ENCODE peak calls at places on chromosomes 13 and 19, in ten cellular contexts. One of them, this sample, is unnamed.

GRCh38 chr13:40207110-40207478 is 459.3 kb downstream of the FOXO1 start:
- DNase-seq in substantia nigra: no peak
- DNase-seq in HTR-8/SVneo: no peak
- DNase-seq in NCI-H774: no peak
- DNase-seq in HEK293T: no peak
- DNase-seq in germinal center: peak
- DNase-seq in HS-5: no peak
- DNase-seq in T-helper 22 cell: no peak
- DNase-seq in OCI-M1: no peak
- DNase-seq in CD4-positive, alpha-beta memory T cell: no peak
- DNase-seq in this sample: no peak

GRCh38 chr19:16025108-16026101 is 50.9 kb upstream of the TPM4 start:
- DNase-seq in substantia nigra: no peak
- DNase-seq in HTR-8/SVneo: peak
- DNase-seq in NCI-H774: no peak
- DNase-seq in HEK293T: peak
- DNase-seq in germinal center: no peak
- DNase-seq in HS-5: peak
- DNase-seq in T-helper 22 cell: no peak
- DNase-seq in OCI-M1: peak
- DNase-seq in CD4-positive, alpha-beta memory T cell: no peak
- DNase-seq in this sample: peak

GRCh38 chr19:4375164-4375619 is 25.2 kb downstream of the SH3GL1 start:
- DNase-seq in substantia nigra: no peak
- DNase-seq in HTR-8/SVneo: no peak
- DNase-seq in NCI-H774: no peak
- DNase-seq in HEK293T: no peak
- DNase-seq in germinal center: no peak
- DNase-seq in HS-5: peak
- DNase-seq in T-helper 22 cell: no peak
- DNase-seq in OCI-M1: peak
- DNase-seq in CD4-positive, alpha-beta memory T cell: no peak
- DNase-seq in this sample: peak

GRCh38 chr19:3670258-3670795 is 29.9 kb downstream of the PIP5K1C start:
- DNase-seq in substantia nigra: no peak
- DNase-seq in HTR-8/SVneo: no peak
- DNase-seq in NCI-H774: no peak
- DNase-seq in HEK293T: no peak
- DNase-seq in germinal center: no peak
- DNase-seq in HS-5: no peak
- DNase-seq in T-helper 22 cell: no peak
- DNase-seq in OCI-M1: no peak
- DNase-seq in CD4-positive, alpha-beta memory T cell: no peak
- DNase-seq in this sample: peak

GRCh38 chr13:110449225-110450015 is 112.1 kb downstream of the RAB20 start:
- DNase-seq in substantia nigra: no peak
- DNase-seq in HTR-8/SVneo: no peak
- DNase-seq in NCI-H774: no peak
- DNase-seq in HEK293T: no peak
- DNase-seq in germinal center: no peak
- DNase-seq in HS-5: no peak
- DNase-seq in T-helper 22 cell: no peak
- DNase-seq in OCI-M1: no peak
- DNase-seq in CD4-positive, alpha-beta memory T cell: no peak
- DNase-seq in this sample: no peak

GRCh38 chr19:53076984-53077383 is 26.2 kb downstream of the ZNF160 start:
- DNase-seq in substantia nigra: peak
- DNase-seq in HTR-8/SVneo: peak
- DNase-seq in NCI-H774: no peak
- DNase-seq in HEK293T: peak
- DNase-seq in germinal center: no peak
- DNase-seq in HS-5: no peak
- DNase-seq in T-helper 22 cell: no peak
- DNase-seq in OCI-M1: no peak
- DNase-seq in CD4-positive, alpha-beta memory T cell: no peak
- DNase-seq in this sample: peak

GRCh38 chr19:16435999-16436650 is 35.6 kb downstream of the EPS15L1 start:
- DNase-seq in substantia nigra: no peak
- DNase-seq in HTR-8/SVneo: no peak
- DNase-seq in NCI-H774: no peak
- DNase-seq in HEK293T: no peak
- DNase-seq in germinal center: no peak
- DNase-seq in HS-5: no peak
- DNase-seq in T-helper 22 cell: no peak
- DNase-seq in OCI-M1: peak
- DNase-seq in CD4-positive, alpha-beta memory T cell: no peak
- DNase-seq in this sample: no peak

GRCh38 chr13:85377783-85378182 is 421.4 kb downstream of the SLITRK6 start:
- DNase-seq in substantia nigra: no peak
- DNase-seq in HTR-8/SVneo: no peak
- DNase-seq in NCI-H774: no peak
- DNase-seq in HEK293T: no peak
- DNase-seq in germinal center: no peak
- DNase-seq in HS-5: no peak
- DNase-seq in T-helper 22 cell: no peak
- DNase-seq in OCI-M1: no peak
- DNase-seq in CD4-positive, alpha-beta memory T cell: no peak
- DNase-seq in this sample: no peak

GRCh38 chr13:112849500-112849899 is 119.5 kb upstream of the MCF2L start:
- DNase-seq in substantia nigra: no peak
- DNase-seq in HTR-8/SVneo: no peak
- DNase-seq in NCI-H774: peak
- DNase-seq in HEK293T: peak
- DNase-seq in germinal center: no peak
- DNase-seq in HS-5: no peak
- DNase-seq in T-helper 22 cell: no peak
- DNase-seq in OCI-M1: no peak
- DNase-seq in CD4-positive, alpha-beta memory T cell: no peak
- DNase-seq in this sample: no peak

GRCh38 chr19:9054768-9055167 is 32.1 kb upstream of the OR1M1 start:
- DNase-seq in substantia nigra: no peak
- DNase-seq in HTR-8/SVneo: no peak
- DNase-seq in NCI-H774: no peak
- DNase-seq in HEK293T: no peak
- DNase-seq in germinal center: no peak
- DNase-seq in HS-5: no peak
- DNase-seq in T-helper 22 cell: no peak
- DNase-seq in OCI-M1: no peak
- DNase-seq in CD4-positive, alpha-beta memory T cell: no peak
- DNase-seq in this sample: peak

GRCh38 chr13:113647351-113648217 is 10.4 kb downstream of the ATP4B start:
- DNase-seq in substantia nigra: peak
- DNase-seq in HTR-8/SVneo: no peak
- DNase-seq in NCI-H774: peak
- DNase-seq in HEK293T: no peak
- DNase-seq in germinal center: no peak
- DNase-seq in HS-5: no peak
- DNase-seq in T-helper 22 cell: no peak
- DNase-seq in OCI-M1: no peak
- DNase-seq in CD4-positive, alpha-beta memory T cell: no peak
- DNase-seq in this sample: no peak

GRCh38 chr13:73235385-73235784 is 176.6 kb downstream of the KLF5 start:
- DNase-seq in substantia nigra: no peak
- DNase-seq in HTR-8/SVneo: no peak
- DNase-seq in NCI-H774: no peak
- DNase-seq in HEK293T: no peak
- DNase-seq in germinal center: no peak
- DNase-seq in HS-5: no peak
- DNase-seq in T-helper 22 cell: no peak
- DNase-seq in OCI-M1: no peak
- DNase-seq in CD4-positive, alpha-beta memory T cell: no peak
- DNase-seq in this sample: no peak

GRCh38 chr19:15991602-15992001 is 42.8 kb downstream of the OR10H4 start:
- DNase-seq in substantia nigra: no peak
- DNase-seq in HTR-8/SVneo: no peak
- DNase-seq in NCI-H774: no peak
- DNase-seq in HEK293T: no peak
- DNase-seq in germinal center: no peak
- DNase-seq in HS-5: no peak
- DNase-seq in T-helper 22 cell: no peak
- DNase-seq in OCI-M1: no peak
- DNase-seq in CD4-positive, alpha-beta memory T cell: no peak
- DNase-seq in this sample: no peak

GRCh38 chr13:110156186-110157065 is 150.5 kb downstream of the COL4A1 start:
- DNase-seq in substantia nigra: no peak
- DNase-seq in HTR-8/SVneo: no peak
- DNase-seq in NCI-H774: no peak
- DNase-seq in HEK293T: no peak
- DNase-seq in germinal center: no peak
- DNase-seq in HS-5: no peak
- DNase-seq in T-helper 22 cell: no peak
- DNase-seq in OCI-M1: no peak
- DNase-seq in CD4-positive, alpha-beta memory T cell: no peak
- DNase-seq in this sample: no peak

GRCh38 chr13:26184791-26185250 is 37.3 kb downstream of the RNF6 start:
- DNase-seq in substantia nigra: peak
- DNase-seq in HTR-8/SVneo: peak
- DNase-seq in NCI-H774: peak
- DNase-seq in HEK293T: peak
- DNase-seq in germinal center: peak
- DNase-seq in HS-5: no peak
- DNase-seq in T-helper 22 cell: peak
- DNase-seq in OCI-M1: peak
- DNase-seq in CD4-positive, alpha-beta memory T cell: peak
- DNase-seq in this sample: peak

GRCh38 chr13:49082653-49083536 is 107.2 kb downstream of the FNDC3A start:
- DNase-seq in substantia nigra: no peak
- DNase-seq in HTR-8/SVneo: peak
- DNase-seq in NCI-H774: no peak
- DNase-seq in HEK293T: no peak
- DNase-seq in germinal center: no peak
- DNase-seq in HS-5: peak
- DNase-seq in T-helper 22 cell: no peak
- DNase-seq in OCI-M1: no peak
- DNase-seq in CD4-positive, alpha-beta memory T cell: no peak
- DNase-seq in this sample: no peak

GRCh38 chr13:87128006-87128405 is 543.2 kb upstream of the SLITRK5 start:
- DNase-seq in substantia nigra: no peak
- DNase-seq in HTR-8/SVneo: no peak
- DNase-seq in NCI-H774: no peak
- DNase-seq in HEK293T: no peak
- DNase-seq in germinal center: no peak
- DNase-seq in HS-5: no peak
- DNase-seq in T-helper 22 cell: no peak
- DNase-seq in OCI-M1: no peak
- DNase-seq in CD4-positive, alpha-beta memory T cell: no peak
- DNase-seq in this sample: peak

GRCh38 chr19:55198651-55199050 is 10.7 kb downstream of the PTPRH start:
- DNase-seq in substantia nigra: no peak
- DNase-seq in HTR-8/SVneo: no peak
- DNase-seq in NCI-H774: no peak
- DNase-seq in HEK293T: no peak
- DNase-seq in germinal center: no peak
- DNase-seq in HS-5: no peak
- DNase-seq in T-helper 22 cell: no peak
- DNase-seq in OCI-M1: no peak
- DNase-seq in CD4-positive, alpha-beta memory T cell: no peak
- DNase-seq in this sample: no peak

GRCh38 chr19:17333611-17334413 is 843 bp downstream of the ANO8 start:
- DNase-seq in substantia nigra: no peak
- DNase-seq in HTR-8/SVneo: no peak
- DNase-seq in NCI-H774: no peak
- DNase-seq in HEK293T: no peak
- DNase-seq in germinal center: peak
- DNase-seq in HS-5: no peak
- DNase-seq in T-helper 22 cell: peak
- DNase-seq in OCI-M1: peak
- DNase-seq in CD4-positive, alpha-beta memory T cell: peak
- DNase-seq in this sample: peak

GRCh38 chr19:15200575-15201364 is at the start of gene NOTCH3:
- DNase-seq in substantia nigra: no peak
- DNase-seq in HTR-8/SVneo: no peak
- DNase-seq in NCI-H774: no peak
- DNase-seq in HEK293T: peak
- DNase-seq in germinal center: no peak
- DNase-seq in HS-5: no peak
- DNase-seq in T-helper 22 cell: no peak
- DNase-seq in OCI-M1: no peak
- DNase-seq in CD4-positive, alpha-beta memory T cell: no peak
- DNase-seq in this sample: no peak

GRCh38 chr19:55345818-55346724 is 6.4 kb downstream of the KMT5C start:
- DNase-seq in substantia nigra: no peak
- DNase-seq in HTR-8/SVneo: no peak
- DNase-seq in NCI-H774: no peak
- DNase-seq in HEK293T: no peak
- DNase-seq in germinal center: no peak
- DNase-seq in HS-5: no peak
- DNase-seq in T-helper 22 cell: no peak
- DNase-seq in OCI-M1: no peak
- DNase-seq in CD4-positive, alpha-beta memory T cell: no peak
- DNase-seq in this sample: no peak

GRCh38 chr13:108919036-108919907 is 289.9 kb downstream of the MYO16 start:
- DNase-seq in substantia nigra: no peak
- DNase-seq in HTR-8/SVneo: peak
- DNase-seq in NCI-H774: no peak
- DNase-seq in HEK293T: no peak
- DNase-seq in germinal center: no peak
- DNase-seq in HS-5: no peak
- DNase-seq in T-helper 22 cell: no peak
- DNase-seq in OCI-M1: no peak
- DNase-seq in CD4-positive, alpha-beta memory T cell: no peak
- DNase-seq in this sample: no peak

GRCh38 chr19:22606954-22607652 is 27.0 kb upstream of the ZNF492 start:
- DNase-seq in substantia nigra: no peak
- DNase-seq in HTR-8/SVneo: no peak
- DNase-seq in NCI-H774: no peak
- DNase-seq in HEK293T: no peak
- DNase-seq in germinal center: no peak
- DNase-seq in HS-5: no peak
- DNase-seq in T-helper 22 cell: no peak
- DNase-seq in OCI-M1: no peak
- DNase-seq in CD4-positive, alpha-beta memory T cell: no peak
- DNase-seq in this sample: no peak

GRCh38 chr13:103184413-103184812 is 118.2 kb upstream of the SLC10A2 start:
- DNase-seq in substantia nigra: no peak
- DNase-seq in HTR-8/SVneo: no peak
- DNase-seq in NCI-H774: no peak
- DNase-seq in HEK293T: no peak
- DNase-seq in germinal center: no peak
- DNase-seq in HS-5: no peak
- DNase-seq in T-helper 22 cell: no peak
- DNase-seq in OCI-M1: no peak
- DNase-seq in CD4-positive, alpha-beta memory T cell: no peak
- DNase-seq in this sample: no peak

GRCh38 chr19:8938576-8938975 is 71.6 kb downstream of the MUC16 start:
- DNase-seq in substantia nigra: no peak
- DNase-seq in HTR-8/SVneo: no peak
- DNase-seq in NCI-H774: no peak
- DNase-seq in HEK293T: no peak
- DNase-seq in germinal center: no peak
- DNase-seq in HS-5: no peak
- DNase-seq in T-helper 22 cell: no peak
- DNase-seq in OCI-M1: no peak
- DNase-seq in CD4-positive, alpha-beta memory T cell: no peak
- DNase-seq in this sample: no peak

GRCh38 chr13:73162912-73163911 is 104.4 kb downstream of the KLF5 start:
- DNase-seq in substantia nigra: no peak
- DNase-seq in HTR-8/SVneo: no peak
- DNase-seq in NCI-H774: no peak
- DNase-seq in HEK293T: no peak
- DNase-seq in germinal center: no peak
- DNase-seq in HS-5: no peak
- DNase-seq in T-helper 22 cell: no peak
- DNase-seq in OCI-M1: no peak
- DNase-seq in CD4-positive, alpha-beta memory T cell: no peak
- DNase-seq in this sample: no peak

GRCh38 chr19:40775632-40776022 is 306 bp downstream of the MIA start:
- DNase-seq in substantia nigra: no peak
- DNase-seq in HTR-8/SVneo: no peak
- DNase-seq in NCI-H774: no peak
- DNase-seq in HEK293T: no peak
- DNase-seq in germinal center: no peak
- DNase-seq in HS-5: no peak
- DNase-seq in T-helper 22 cell: no peak
- DNase-seq in OCI-M1: no peak
- DNase-seq in CD4-positive, alpha-beta memory T cell: no peak
- DNase-seq in this sample: no peak

This sample was measured in ELF-1.